ENCODE peak calls at places on chromosome 3, in nine cellular contexts. One of them, this sample, is unnamed.
A peak's percentile ranks its signal among the peaks of the same experiment; 100 is the strongest.

GRCh38 chr3:191076903-191077552 is 122.0 kb upstream of the OSTN start:
- DNase-seq in stimulated activated CD8-positive, alpha-beta memory T cell treated with anti-CD3 and anti-CD28 coated beads, Interleukin-15, amount 100 ng/mL, for 24 hours: no peak
- DNase-seq in fibroblast of pulmonary artery: no peak
- DNase-seq in A549: no peak
- DNase-seq in HuH-7.5: no peak
- DNase-seq in cerebellar cortex: no peak
- DNase-seq in germinal center: no peak
- DNase-seq in stimulated activated CD4-positive, alpha-beta T cell treated with anti-CD3 and anti-CD28 coated beads, Interleukin-2, amount 100 ng/mL, for 48 hours: no peak
- DNase-seq in NCI-H1105: no peak
- DNase-seq in this sample: no peak

GRCh38 chr3:97232635-97233034 is 418.2 kb downstream of the EPHA6 start:
- DNase-seq in stimulated activated CD4-positive, alpha-beta T cell treated with anti-CD3 and anti-CD28 coated beads, Interleukin-2, amount 100 ng/mL, for 48 hours: no peak
- DNase-seq in HuH-7.5: no peak
- DNase-seq in fibroblast of pulmonary artery: no peak
- DNase-seq in cerebellar cortex: no peak
- DNase-seq in stimulated activated CD8-positive, alpha-beta memory T cell treated with anti-CD3 and anti-CD28 coated beads, Interleukin-15, amount 100 ng/mL, for 24 hours: no peak
- DNase-seq in A549: no peak
- DNase-seq in NCI-H1105: peak; percentile 87
- DNase-seq in germinal center: no peak
- DNase-seq in this sample: no peak

GRCh38 chr3:101202640-101203039 is 117.7 kb downstream of the IMPG2 start:
- DNase-seq in cerebellar cortex: no peak
- DNase-seq in A549: no peak
- DNase-seq in germinal center: no peak
- DNase-seq in stimulated activated CD8-positive, alpha-beta memory T cell treated with anti-CD3 and anti-CD28 coated beads, Interleukin-15, amount 100 ng/mL, for 24 hours: no peak
- DNase-seq in NCI-H1105: no peak
- DNase-seq in HuH-7.5: no peak
- DNase-seq in stimulated activated CD4-positive, alpha-beta T cell treated with anti-CD3 and anti-CD28 coated beads, Interleukin-2, amount 100 ng/mL, for 48 hours: no peak
- DNase-seq in fibroblast of pulmonary artery: no peak
- DNase-seq in this sample: no peak

GRCh38 chr3:168061332-168061996 is 34.3 kb downstream of the GOLIM4 start:
- DNase-seq in germinal center: no peak
- DNase-seq in NCI-H1105: no peak
- DNase-seq in cerebellar cortex: peak; percentile 11
- DNase-seq in A549: no peak
- DNase-seq in stimulated activated CD8-positive, alpha-beta memory T cell treated with anti-CD3 and anti-CD28 coated beads, Interleukin-15, amount 100 ng/mL, for 24 hours: no peak
- DNase-seq in fibroblast of pulmonary artery: no peak
- DNase-seq in HuH-7.5: no peak
- DNase-seq in stimulated activated CD4-positive, alpha-beta T cell treated with anti-CD3 and anti-CD28 coated beads, Interleukin-2, amount 100 ng/mL, for 48 hours: no peak
- DNase-seq in this sample: no peak

GRCh38 chr3:131591394-131591990 is 88.7 kb upstream of the MRPL3 start:
- DNase-seq in fibroblast of pulmonary artery: peak; percentile 53
- DNase-seq in NCI-H1105: no peak
- DNase-seq in germinal center: no peak
- DNase-seq in stimulated activated CD8-positive, alpha-beta memory T cell treated with anti-CD3 and anti-CD28 coated beads, Interleukin-15, amount 100 ng/mL, for 24 hours: no peak
- DNase-seq in stimulated activated CD4-positive, alpha-beta T cell treated with anti-CD3 and anti-CD28 coated beads, Interleukin-2, amount 100 ng/mL, for 48 hours: no peak
- DNase-seq in A549: peak; percentile 3
- DNase-seq in HuH-7.5: no peak
- DNase-seq in cerebellar cortex: no peak
- DNase-seq in this sample: no peak

GRCh38 chr3:139561959-139562676 is 22.6 kb upstream of the RBP1 start:
- DNase-seq in fibroblast of pulmonary artery: peak; percentile 52
- DNase-seq in germinal center: no peak
- DNase-seq in A549: peak; percentile 25
- DNase-seq in stimulated activated CD8-positive, alpha-beta memory T cell treated with anti-CD3 and anti-CD28 coated beads, Interleukin-15, amount 100 ng/mL, for 24 hours: no peak
- DNase-seq in HuH-7.5: peak; percentile 26
- DNase-seq in NCI-H1105: peak; percentile 24
- DNase-seq in stimulated activated CD4-positive, alpha-beta T cell treated with anti-CD3 and anti-CD28 coated beads, Interleukin-2, amount 100 ng/mL, for 48 hours: no peak
- DNase-seq in cerebellar cortex: peak; percentile 27
- DNase-seq in this sample: no peak

GRCh38 chr3:10988991-10989484 is 3.5 kb upstream of the SLC6A1 start:
- DNase-seq in fibroblast of pulmonary artery: no peak
- DNase-seq in HuH-7.5: no peak
- DNase-seq in germinal center: no peak
- DNase-seq in stimulated activated CD8-positive, alpha-beta memory T cell treated with anti-CD3 and anti-CD28 coated beads, Interleukin-15, amount 100 ng/mL, for 24 hours: no peak
- DNase-seq in A549: no peak
- DNase-seq in cerebellar cortex: no peak
- DNase-seq in NCI-H1105: no peak
- DNase-seq in stimulated activated CD4-positive, alpha-beta T cell treated with anti-CD3 and anti-CD28 coated beads, Interleukin-2, amount 100 ng/mL, for 48 hours: no peak
- DNase-seq in this sample: no peak

GRCh38 chr3:138038725-138039462 is 28.9 kb downstream of the CLDN18 start:
- DNase-seq in NCI-H1105: no peak
- DNase-seq in fibroblast of pulmonary artery: no peak
- DNase-seq in cerebellar cortex: no peak
- DNase-seq in stimulated activated CD8-positive, alpha-beta memory T cell treated with anti-CD3 and anti-CD28 coated beads, Interleukin-15, amount 100 ng/mL, for 24 hours: no peak
- DNase-seq in A549: no peak
- DNase-seq in stimulated activated CD4-positive, alpha-beta T cell treated with anti-CD3 and anti-CD28 coated beads, Interleukin-2, amount 100 ng/mL, for 48 hours: no peak
- DNase-seq in HuH-7.5: no peak
- DNase-seq in germinal center: no peak
- DNase-seq in this sample: peak; percentile 56

GRCh38 chr3:39907981-39908380 is 98.6 kb downstream of the MYRIP start:
- DNase-seq in stimulated activated CD8-positive, alpha-beta memory T cell treated with anti-CD3 and anti-CD28 coated beads, Interleukin-15, amount 100 ng/mL, for 24 hours: no peak
- DNase-seq in NCI-H1105: peak; percentile 66
- DNase-seq in stimulated activated CD4-positive, alpha-beta T cell treated with anti-CD3 and anti-CD28 coated beads, Interleukin-2, amount 100 ng/mL, for 48 hours: no peak
- DNase-seq in cerebellar cortex: peak; percentile 61
- DNase-seq in A549: no peak
- DNase-seq in germinal center: no peak
- DNase-seq in HuH-7.5: no peak
- DNase-seq in fibroblast of pulmonary artery: peak; percentile 34
- DNase-seq in this sample: no peak

GRCh38 chr3:132549890-132550578 is 47.0 kb upstream of the ACKR4 start:
- DNase-seq in NCI-H1105: no peak
- DNase-seq in HuH-7.5: no peak
- DNase-seq in A549: no peak
- DNase-seq in germinal center: no peak
- DNase-seq in stimulated activated CD8-positive, alpha-beta memory T cell treated with anti-CD3 and anti-CD28 coated beads, Interleukin-15, amount 100 ng/mL, for 24 hours: no peak
- DNase-seq in fibroblast of pulmonary artery: peak; percentile 67
- DNase-seq in stimulated activated CD4-positive, alpha-beta T cell treated with anti-CD3 and anti-CD28 coated beads, Interleukin-2, amount 100 ng/mL, for 48 hours: no peak
- DNase-seq in cerebellar cortex: no peak
- DNase-seq in this sample: no peak

GRCh38 chr3:10682692-10683091 is 133.3 kb upstream of the SLC6A11 start:
- DNase-seq in cerebellar cortex: no peak
- DNase-seq in A549: no peak
- DNase-seq in stimulated activated CD8-positive, alpha-beta memory T cell treated with anti-CD3 and anti-CD28 coated beads, Interleukin-15, amount 100 ng/mL, for 24 hours: no peak
- DNase-seq in fibroblast of pulmonary artery: no peak
- DNase-seq in stimulated activated CD4-positive, alpha-beta T cell treated with anti-CD3 and anti-CD28 coated beads, Interleukin-2, amount 100 ng/mL, for 48 hours: no peak
- DNase-seq in HuH-7.5: no peak
- DNase-seq in germinal center: no peak
- DNase-seq in NCI-H1105: no peak
- DNase-seq in this sample: no peak

GRCh38 chr3:81463761-81464160 is 297.7 kb downstream of the GBE1 start:
- DNase-seq in stimulated activated CD4-positive, alpha-beta T cell treated with anti-CD3 and anti-CD28 coated beads, Interleukin-2, amount 100 ng/mL, for 48 hours: no peak
- DNase-seq in NCI-H1105: no peak
- DNase-seq in fibroblast of pulmonary artery: no peak
- DNase-seq in HuH-7.5: no peak
- DNase-seq in stimulated activated CD8-positive, alpha-beta memory T cell treated with anti-CD3 and anti-CD28 coated beads, Interleukin-15, amount 100 ng/mL, for 24 hours: no peak
- DNase-seq in A549: no peak
- DNase-seq in germinal center: no peak
- DNase-seq in cerebellar cortex: no peak
- DNase-seq in this sample: no peak

GRCh38 chr3:38454884-38455638 is 1.4 kb downstream of the ACVR2B start:
- DNase-seq in stimulated activated CD4-positive, alpha-beta T cell treated with anti-CD3 and anti-CD28 coated beads, Interleukin-2, amount 100 ng/mL, for 48 hours: peak; percentile 24
- DNase-seq in germinal center: peak; percentile 44
- DNase-seq in NCI-H1105: peak; percentile 75
- DNase-seq in HuH-7.5: peak; percentile 96
- DNase-seq in fibroblast of pulmonary artery: peak; percentile 36
- DNase-seq in cerebellar cortex: peak; percentile 76
- DNase-seq in A549: peak; percentile 82
- DNase-seq in stimulated activated CD8-positive, alpha-beta memory T cell treated with anti-CD3 and anti-CD28 coated beads, Interleukin-15, amount 100 ng/mL, for 24 hours: no peak
- DNase-seq in this sample: peak; percentile 85

GRCh38 chr3:17491601-17492000 is 250.8 kb downstream of the TBC1D5 start:
- DNase-seq in germinal center: no peak
- DNase-seq in stimulated activated CD4-positive, alpha-beta T cell treated with anti-CD3 and anti-CD28 coated beads, Interleukin-2, amount 100 ng/mL, for 48 hours: no peak
- DNase-seq in HuH-7.5: no peak
- DNase-seq in cerebellar cortex: no peak
- DNase-seq in NCI-H1105: no peak
- DNase-seq in fibroblast of pulmonary artery: peak; percentile 77
- DNase-seq in stimulated activated CD8-positive, alpha-beta memory T cell treated with anti-CD3 and anti-CD28 coated beads, Interleukin-15, amount 100 ng/mL, for 24 hours: no peak
- DNase-seq in A549: no peak
- DNase-seq in this sample: no peak

GRCh38 chr3:129741794-129742193 is 135.3 kb upstream of the PLXND1 start:
- DNase-seq in HuH-7.5: no peak
- DNase-seq in stimulated activated CD4-positive, alpha-beta T cell treated with anti-CD3 and anti-CD28 coated beads, Interleukin-2, amount 100 ng/mL, for 48 hours: no peak
- DNase-seq in cerebellar cortex: no peak
- DNase-seq in A549: no peak
- DNase-seq in stimulated activated CD8-positive, alpha-beta memory T cell treated with anti-CD3 and anti-CD28 coated beads, Interleukin-15, amount 100 ng/mL, for 24 hours: no peak
- DNase-seq in germinal center: no peak
- DNase-seq in fibroblast of pulmonary artery: no peak
- DNase-seq in NCI-H1105: no peak
- DNase-seq in this sample: no peak

GRCh38 chr3:13537926-13538325 is 11.0 kb upstream of the FBLN2 start:
- DNase-seq in germinal center: no peak
- DNase-seq in A549: peak; percentile 72
- DNase-seq in HuH-7.5: no peak
- DNase-seq in stimulated activated CD4-positive, alpha-beta T cell treated with anti-CD3 and anti-CD28 coated beads, Interleukin-2, amount 100 ng/mL, for 48 hours: no peak
- DNase-seq in fibroblast of pulmonary artery: peak; percentile 84
- DNase-seq in cerebellar cortex: no peak
- DNase-seq in stimulated activated CD8-positive, alpha-beta memory T cell treated with anti-CD3 and anti-CD28 coated beads, Interleukin-15, amount 100 ng/mL, for 24 hours: no peak
- DNase-seq in NCI-H1105: no peak
- DNase-seq in this sample: no peak

GRCh38 chr3:66017084-66017990 is 21.4 kb downstream of the MAGI1 start:
- DNase-seq in HuH-7.5: no peak
- DNase-seq in fibroblast of pulmonary artery: no peak
- DNase-seq in stimulated activated CD4-positive, alpha-beta T cell treated with anti-CD3 and anti-CD28 coated beads, Interleukin-2, amount 100 ng/mL, for 48 hours: no peak
- DNase-seq in stimulated activated CD8-positive, alpha-beta memory T cell treated with anti-CD3 and anti-CD28 coated beads, Interleukin-15, amount 100 ng/mL, for 24 hours: no peak
- DNase-seq in NCI-H1105: no peak
- DNase-seq in germinal center: no peak
- DNase-seq in A549: no peak
- DNase-seq in cerebellar cortex: peak; percentile 65
- DNase-seq in this sample: peak; percentile 41

GRCh38 chr3:112582242-112582874 is 20.5 kb downstream of the SLC35A5 start:
- DNase-seq in NCI-H1105: peak; percentile 24
- DNase-seq in fibroblast of pulmonary artery: peak; percentile 88
- DNase-seq in germinal center: peak; percentile 7
- DNase-seq in stimulated activated CD4-positive, alpha-beta T cell treated with anti-CD3 and anti-CD28 coated beads, Interleukin-2, amount 100 ng/mL, for 48 hours: peak; percentile 12
- DNase-seq in cerebellar cortex: peak; percentile 42
- DNase-seq in A549: no peak
- DNase-seq in stimulated activated CD8-positive, alpha-beta memory T cell treated with anti-CD3 and anti-CD28 coated beads, Interleukin-15, amount 100 ng/mL, for 24 hours: no peak
- DNase-seq in HuH-7.5: no peak
- DNase-seq in this sample: no peak

This sample was measured in upper lobe of left lung.